ENCODE peak calls at places on chromosomes 11 and 22, in four cellular contexts. One of them, this sample, is unnamed. For H3K79me1, the result is how much of the 10 kb centered on the place peaks cover.

GRCh38 chr11:132561937-132562336 is 970.4 kb downstream of the OPCML start:
- DNase-seq in H9: no peak
- DNase-seq in mesendoderm: no peak
- DNase-seq in mesenchymal stem cell: no peak
- DNase-seq in this sample: no peak

GRCh38 chr11:12540075-12540685 is 134.0 kb upstream of the TEAD1 start:
- DNase-seq in H9: no peak
- DNase-seq in mesendoderm: peak
- DNase-seq in mesenchymal stem cell: peak
- DNase-seq in this sample: peak

GRCh38 chr11:88036701-88037100 is 138.5 kb downstream of the RAB38 start:
- DNase-seq in H9: no peak
- DNase-seq in mesendoderm: no peak
- DNase-seq in mesenchymal stem cell: no peak
- DNase-seq in this sample: no peak

GRCh38 chr11:76598426-76598839 is 72.1 kb downstream of the LRRC32 start:
- DNase-seq in H9: peak
- DNase-seq in mesendoderm: peak
- DNase-seq in mesenchymal stem cell: peak
- DNase-seq in this sample: peak

GRCh38 chr11:123659311-123659710 is 4.9 kb upstream of the SCN3B start:
- DNase-seq in H9: no peak
- DNase-seq in mesendoderm: no peak
- DNase-seq in mesenchymal stem cell: no peak
- DNase-seq in this sample: no peak

GRCh38 chr22:26689553-26690301 is 32.3 kb downstream of the MIAT start:
- DNase-seq in H9: no peak
- DNase-seq in mesendoderm: no peak
- DNase-seq in mesenchymal stem cell: no peak
- DNase-seq in this sample: no peak

GRCh38 chr11:1572200-1573076 is at the start of gene DUSP8:
- DNase-seq in H9: peak
- DNase-seq in mesendoderm: peak
- DNase-seq in mesenchymal stem cell: peak
- DNase-seq in this sample: peak

GRCh38 chr11:4479676-4480075 is 2.8 kb upstream of the OR52K1 start:
- DNase-seq in H9: no peak
- DNase-seq in mesendoderm: no peak
- DNase-seq in mesenchymal stem cell: no peak
- DNase-seq in this sample: no peak

GRCh38 chr11:101618691-101619090 is 34.9 kb upstream of the TRPC6 start:
- DNase-seq in H9: no peak
- DNase-seq in mesendoderm: peak
- DNase-seq in mesenchymal stem cell: peak
- DNase-seq in this sample: peak

GRCh38 chr11:12731841-12732336 is 57.7 kb downstream of the TEAD1 start:
- DNase-seq in H9: no peak
- DNase-seq in mesendoderm: peak
- DNase-seq in mesenchymal stem cell: peak
- DNase-seq in this sample: peak

DNA sequence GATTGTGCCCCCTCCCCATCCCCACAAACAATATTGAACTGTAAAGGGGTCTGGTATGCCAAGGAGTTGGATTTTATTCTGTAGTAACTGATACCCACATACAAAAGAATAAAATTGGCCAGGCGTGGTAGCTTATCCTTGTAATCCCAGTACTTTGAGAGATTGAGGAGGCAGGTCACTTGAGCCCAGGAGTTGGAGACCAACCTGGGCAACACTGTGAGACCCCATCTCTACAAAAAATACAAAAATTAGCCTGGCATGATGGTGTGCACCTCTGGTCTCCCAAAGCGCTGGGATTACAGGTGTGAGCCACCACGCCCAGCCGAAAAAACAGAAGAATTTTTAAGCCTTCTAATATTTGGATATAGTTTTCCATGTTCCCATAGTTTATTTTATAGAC is 4.2 kb upstream of the GLB1L3 start:
- DNase-seq in H9: no peak
- DNase-seq in mesendoderm: no peak
- DNase-seq in mesenchymal stem cell: no peak
- DNase-seq in this sample: no peak
- H3K79me1 ChIP-seq in H9: under half
- H3K79me1 ChIP-seq in mesendoderm: under half
- H3K79me1 ChIP-seq in mesenchymal stem cell: under half
- H3K79me1 ChIP-seq in this sample: under half

DNA sequence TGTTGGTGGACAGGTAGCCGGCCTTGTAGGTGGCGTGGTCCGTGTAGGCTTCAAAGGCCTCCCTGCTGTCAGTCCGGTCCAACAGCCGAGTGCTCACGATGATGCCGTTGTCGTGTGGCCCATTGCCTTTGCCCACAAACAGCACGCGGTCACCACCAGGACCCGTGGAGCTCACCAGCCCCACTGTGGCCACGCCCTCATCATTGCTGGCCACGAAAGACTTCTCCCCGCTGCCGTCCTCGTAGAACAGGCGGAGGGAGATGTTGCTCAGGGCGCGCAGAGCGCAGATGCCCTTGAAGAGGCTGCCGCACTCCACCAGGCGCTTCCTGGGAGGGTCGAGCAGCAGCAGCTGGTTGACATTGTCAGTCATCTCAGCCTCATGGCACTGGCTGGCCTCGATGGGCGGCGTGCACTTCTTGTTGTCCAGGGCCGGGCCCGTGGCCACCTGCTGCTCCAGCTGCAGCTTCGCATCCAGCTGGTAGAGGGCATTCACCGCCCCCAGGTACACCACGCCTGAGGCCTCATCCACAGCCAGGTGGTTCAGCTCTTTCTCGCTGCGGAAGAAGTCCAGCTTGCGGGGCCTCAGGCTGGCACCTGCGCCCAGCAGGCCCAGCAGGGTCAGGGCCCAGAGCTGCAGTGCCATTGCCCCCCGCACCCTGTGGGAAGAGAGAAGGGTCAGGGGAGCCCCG is 17.4 kb downstream of the PLXNB2 start:
- DNase-seq in H9: no peak
- DNase-seq in mesendoderm: no peak
- DNase-seq in mesenchymal stem cell: no peak
- DNase-seq in this sample: no peak
- H3K79me1 ChIP-seq in H9: under half
- H3K79me1 ChIP-seq in mesendoderm: under half
- H3K79me1 ChIP-seq in mesenchymal stem cell: under half
- H3K79me1 ChIP-seq in this sample: under half

GRCh38 chr11:15663778-15664218 is 549.1 kb downstream of the INSC start:
- DNase-seq in H9: peak
- DNase-seq in mesendoderm: peak
- DNase-seq in mesenchymal stem cell: peak
- DNase-seq in this sample: no peak
- H3K79me1 ChIP-seq in H9: under half
- H3K79me1 ChIP-seq in mesendoderm: under half
- H3K79me1 ChIP-seq in mesenchymal stem cell: under half
- H3K79me1 ChIP-seq in this sample: under half

DNA sequence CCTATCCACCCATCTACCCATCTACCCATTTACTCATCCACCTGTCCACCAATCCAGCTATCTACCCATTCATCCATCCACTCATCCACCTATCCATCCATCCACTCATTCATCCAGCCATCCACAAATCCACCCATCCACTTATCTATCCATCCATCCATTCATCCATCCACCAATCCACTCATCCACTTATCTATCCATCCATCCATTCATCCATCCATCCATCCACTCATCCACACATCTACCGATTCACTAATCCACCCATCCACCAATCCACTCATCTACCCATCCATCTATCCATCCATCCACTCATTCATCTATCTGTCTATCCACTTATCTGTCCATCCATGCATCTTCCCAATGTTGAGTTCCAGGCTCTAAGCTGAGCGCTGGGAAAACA is 1.7 kb upstream of the SPI1 start:
- DNase-seq in H9: no peak
- DNase-seq in mesendoderm: no peak
- DNase-seq in mesenchymal stem cell: no peak
- DNase-seq in this sample: no peak
- H3K79me1 ChIP-seq in H9: under half
- H3K79me1 ChIP-seq in mesendoderm: under half
- H3K79me1 ChIP-seq in mesenchymal stem cell: under half
- H3K79me1 ChIP-seq in this sample: under half

GRCh38 chr22:43849731-43850130 is 12.6 kb downstream of the SULT4A1 start:
- DNase-seq in H9: peak
- DNase-seq in mesendoderm: no peak
- DNase-seq in mesenchymal stem cell: no peak
- DNase-seq in this sample: no peak
- H3K79me1 ChIP-seq in H9: under half
- H3K79me1 ChIP-seq in mesendoderm: under half
- H3K79me1 ChIP-seq in mesenchymal stem cell: under half
- H3K79me1 ChIP-seq in this sample: under half

GRCh38 chr11:65780770-65781151 is at the start of gene AP5B1:
- DNase-seq in H9: peak
- DNase-seq in mesendoderm: peak
- DNase-seq in mesenchymal stem cell: peak
- DNase-seq in this sample: peak
- H3K79me1 ChIP-seq in H9: under half
- H3K79me1 ChIP-seq in mesendoderm: under half
- H3K79me1 ChIP-seq in mesenchymal stem cell: under half
- H3K79me1 ChIP-seq in this sample: under half

GRCh38 chr11:7469351-7469865 is 15.9 kb upstream of the OLFML1 start:
- DNase-seq in H9: no peak
- DNase-seq in mesendoderm: no peak
- DNase-seq in mesenchymal stem cell: no peak
- DNase-seq in this sample: no peak

GRCh38 chr11:7473702-7474101 is 11.6 kb upstream of the OLFML1 start:
- DNase-seq in H9: no peak
- DNase-seq in mesendoderm: no peak
- DNase-seq in mesenchymal stem cell: no peak
- DNase-seq in this sample: no peak

GRCh38 chr11:7467652-7468051 is 17.7 kb upstream of the OLFML1 start:
- DNase-seq in H9: no peak
- DNase-seq in mesendoderm: peak
- DNase-seq in mesenchymal stem cell: no peak
- DNase-seq in this sample: no peak

GRCh38 chr11:7471071-7471470 is 14.2 kb upstream of the OLFML1 start:
- DNase-seq in H9: no peak
- DNase-seq in mesendoderm: no peak
- DNase-seq in mesenchymal stem cell: no peak
- DNase-seq in this sample: no peak
- H3K79me1 ChIP-seq in H9: under half
- H3K79me1 ChIP-seq in mesendoderm: under half
- H3K79me1 ChIP-seq in mesenchymal stem cell: under half
- H3K79me1 ChIP-seq in this sample: under half

GRCh38 chr22:50303848-50304527 is 3.5 kb downstream of the PLXNB2 start:
- DNase-seq in H9: peak
- DNase-seq in mesendoderm: peak
- DNase-seq in mesenchymal stem cell: no peak
- DNase-seq in this sample: no peak

GRCh38 chr22:50306753-50307749 is at the start of gene PLXNB2:
- DNase-seq in H9: peak
- DNase-seq in mesendoderm: peak
- DNase-seq in mesenchymal stem cell: peak
- DNase-seq in this sample: peak

GRCh38 chr22:50305658-50306566 is 1.5 kb downstream of the PLXNB2 start:
- DNase-seq in H9: no peak
- DNase-seq in mesendoderm: peak
- DNase-seq in mesenchymal stem cell: peak
- DNase-seq in this sample: peak

GRCh38 chr22:50304528-50305392 is 2.7 kb downstream of the PLXNB2 start:
- DNase-seq in H9: no peak
- DNase-seq in mesendoderm: no peak
- DNase-seq in mesenchymal stem cell: no peak
- DNase-seq in this sample: no peak

GRCh38 chr22:50305393-50305657 is 2.1 kb downstream of the PLXNB2 start:
- DNase-seq in H9: no peak
- DNase-seq in mesendoderm: no peak
- DNase-seq in mesenchymal stem cell: no peak
- DNase-seq in this sample: no peak
- H3K79me1 ChIP-seq in H9: under half
- H3K79me1 ChIP-seq in mesendoderm: under half
- H3K79me1 ChIP-seq in mesenchymal stem cell: under half
- H3K79me1 ChIP-seq in this sample: under half

GRCh38 chr11:21115999-21116398 is 446.6 kb downstream of the NELL1 start:
- DNase-seq in H9: no peak
- DNase-seq in mesendoderm: no peak
- DNase-seq in mesenchymal stem cell: no peak
- DNase-seq in this sample: no peak

GRCh38 chr11:21121991-21122390 is 452.6 kb downstream of the NELL1 start:
- DNase-seq in H9: no peak
- DNase-seq in mesendoderm: no peak
- DNase-seq in mesenchymal stem cell: no peak
- DNase-seq in this sample: no peak
- H3K79me1 ChIP-seq in H9: under half
- H3K79me1 ChIP-seq in mesendoderm: under half
- H3K79me1 ChIP-seq in mesenchymal stem cell: under half
- H3K79me1 ChIP-seq in this sample: under half